ENCODE peak calls at places on chromosomes 5 and 9, in five cellular contexts. One of them, this sample, is unnamed.

GRCh38 chr9:114908796-114909448 is 21.5 kb downstream of the TNFSF8 start:
- DNase-seq in AG09309: no peak
- DNase-seq in ACHN: no peak
- DNase-seq in NCI-H1092 treated with DMSO at 0.1 percent for 48 hours: no peak
- DNase-seq in effector memory CD8-positive, alpha-beta T cell: no peak
- DNase-seq in this sample: no peak

GRCh38 chr5:157328277-157328912 is 62.5 kb downstream of the CYFIP2 start:
- DNase-seq in effector memory CD8-positive, alpha-beta T cell: peak
- DNase-seq in ACHN: peak
- DNase-seq in NCI-H1092 treated with DMSO at 0.1 percent for 48 hours: peak
- DNase-seq in AG09309: peak
- DNase-seq in this sample: peak

GRCh38 chr5:181260720-181261319 is at the start of gene TRIM52:
- DNase-seq in ACHN: peak
- DNase-seq in effector memory CD8-positive, alpha-beta T cell: peak
- DNase-seq in NCI-H1092 treated with DMSO at 0.1 percent for 48 hours: no peak
- DNase-seq in AG09309: peak
- DNase-seq in this sample: peak

GRCh38 chr9:14417230-14417629 is 103.3 kb upstream of the NFIB start:
- DNase-seq in ACHN: no peak
- DNase-seq in effector memory CD8-positive, alpha-beta T cell: no peak
- DNase-seq in NCI-H1092 treated with DMSO at 0.1 percent for 48 hours: no peak
- DNase-seq in AG09309: no peak
- DNase-seq in this sample: no peak

GRCh38 chr5:179131886-179132585 is 71.9 kb downstream of the ZNF354C start:
- DNase-seq in NCI-H1092 treated with DMSO at 0.1 percent for 48 hours: no peak
- DNase-seq in ACHN: no peak
- DNase-seq in AG09309: no peak
- DNase-seq in effector memory CD8-positive, alpha-beta T cell: no peak
- DNase-seq in this sample: no peak

GRCh38 chr9:26947736-26948135 is 694 bp upstream of the PLAA start:
- DNase-seq in NCI-H1092 treated with DMSO at 0.1 percent for 48 hours: peak
- DNase-seq in ACHN: no peak
- DNase-seq in AG09309: no peak
- DNase-seq in effector memory CD8-positive, alpha-beta T cell: no peak
- DNase-seq in this sample: no peak

GRCh38 chr9:127987103-127987614 is 6.4 kb upstream of the EEIG1 start:
- DNase-seq in AG09309: no peak
- DNase-seq in NCI-H1092 treated with DMSO at 0.1 percent for 48 hours: no peak
- DNase-seq in ACHN: peak
- DNase-seq in effector memory CD8-positive, alpha-beta T cell: no peak
- DNase-seq in this sample: peak

GRCh38 chr9:116941266-116941665 is 254.2 kb downstream of the TRIM32 start:
- DNase-seq in NCI-H1092 treated with DMSO at 0.1 percent for 48 hours: no peak
- DNase-seq in AG09309: no peak
- DNase-seq in effector memory CD8-positive, alpha-beta T cell: no peak
- DNase-seq in ACHN: no peak
- DNase-seq in this sample: no peak

GRCh38 chr9:72292184-72292787 is 72.7 kb downstream of the ZFAND5 start:
- DNase-seq in AG09309: no peak
- DNase-seq in NCI-H1092 treated with DMSO at 0.1 percent for 48 hours: peak
- DNase-seq in ACHN: peak
- DNase-seq in effector memory CD8-positive, alpha-beta T cell: no peak
- DNase-seq in this sample: no peak

GRCh38 chr9:101586651-101587050 is 8.1 kb downstream of the PPP3R2 start:
- DNase-seq in effector memory CD8-positive, alpha-beta T cell: no peak
- DNase-seq in ACHN: no peak
- DNase-seq in NCI-H1092 treated with DMSO at 0.1 percent for 48 hours: no peak
- DNase-seq in AG09309: no peak
- DNase-seq in this sample: no peak

GRCh38 chr5:154384480-154385235 is 61.1 kb upstream of the SAP30L start:
- DNase-seq in AG09309: no peak
- DNase-seq in ACHN: peak
- DNase-seq in NCI-H1092 treated with DMSO at 0.1 percent for 48 hours: no peak
- DNase-seq in effector memory CD8-positive, alpha-beta T cell: peak
- DNase-seq in this sample: no peak

GRCh38 chr5:54860321-54860720 is 125.1 kb downstream of the ESM1 start:
- DNase-seq in ACHN: no peak
- DNase-seq in effector memory CD8-positive, alpha-beta T cell: no peak
- DNase-seq in NCI-H1092 treated with DMSO at 0.1 percent for 48 hours: no peak
- DNase-seq in AG09309: no peak
- DNase-seq in this sample: no peak

GRCh38 chr9:18032636-18033035 is 441.3 kb upstream of the ADAMTSL1 start:
- DNase-seq in AG09309: no peak
- DNase-seq in ACHN: no peak
- DNase-seq in effector memory CD8-positive, alpha-beta T cell: no peak
- DNase-seq in NCI-H1092 treated with DMSO at 0.1 percent for 48 hours: no peak
- DNase-seq in this sample: no peak

GRCh38 chr5:179263391-179264052 is 81.7 kb downstream of the ADAMTS2 start:
- DNase-seq in effector memory CD8-positive, alpha-beta T cell: no peak
- DNase-seq in AG09309: no peak
- DNase-seq in ACHN: no peak
- DNase-seq in NCI-H1092 treated with DMSO at 0.1 percent for 48 hours: no peak
- DNase-seq in this sample: no peak

GRCh38 chr5:89263846-89264245 is 380.9 kb upstream of the MEF2C start:
- DNase-seq in NCI-H1092 treated with DMSO at 0.1 percent for 48 hours: no peak
- DNase-seq in effector memory CD8-positive, alpha-beta T cell: no peak
- DNase-seq in AG09309: no peak
- DNase-seq in ACHN: no peak
- DNase-seq in this sample: no peak

GRCh38 chr9:16417101-16417500 is 453.4 kb downstream of the BNC2 start:
- DNase-seq in effector memory CD8-positive, alpha-beta T cell: no peak
- DNase-seq in AG09309: peak
- DNase-seq in ACHN: no peak
- DNase-seq in NCI-H1092 treated with DMSO at 0.1 percent for 48 hours: peak
- DNase-seq in this sample: no peak

GRCh38 chr5:179407191-179408175 is 62.2 kb upstream of the ADAMTS2 start:
- DNase-seq in NCI-H1092 treated with DMSO at 0.1 percent for 48 hours: no peak
- DNase-seq in AG09309: peak
- DNase-seq in ACHN: no peak
- DNase-seq in effector memory CD8-positive, alpha-beta T cell: no peak
- DNase-seq in this sample: no peak

GRCh38 chr9:14846871-14847311 is 63.3 kb downstream of the FREM1 start:
- DNase-seq in AG09309: no peak
- DNase-seq in NCI-H1092 treated with DMSO at 0.1 percent for 48 hours: peak
- DNase-seq in ACHN: peak
- DNase-seq in effector memory CD8-positive, alpha-beta T cell: no peak
- DNase-seq in this sample: peak

GRCh38 chr5:64939772-64940510 is 171.2 kb downstream of the CWC27 start:
- DNase-seq in AG09309: no peak
- DNase-seq in ACHN: no peak
- DNase-seq in effector memory CD8-positive, alpha-beta T cell: no peak
- DNase-seq in NCI-H1092 treated with DMSO at 0.1 percent for 48 hours: no peak
- DNase-seq in this sample: no peak

GRCh38 chr5:9483251-9483650 is 62.6 kb downstream of the SEMA5A start:
- DNase-seq in ACHN: no peak
- DNase-seq in effector memory CD8-positive, alpha-beta T cell: no peak
- DNase-seq in AG09309: no peak
- DNase-seq in NCI-H1092 treated with DMSO at 0.1 percent for 48 hours: no peak
- DNase-seq in this sample: peak

GRCh38 chr9:98373622-98374021 is 118.2 kb upstream of the TBC1D2 start:
- DNase-seq in ACHN: peak
- DNase-seq in effector memory CD8-positive, alpha-beta T cell: no peak
- DNase-seq in AG09309: no peak
- DNase-seq in NCI-H1092 treated with DMSO at 0.1 percent for 48 hours: no peak
- DNase-seq in this sample: no peak

GRCh38 chr5:150523472-150524350 is 15.8 kb downstream of the NDST1 start:
- DNase-seq in ACHN: peak
- DNase-seq in NCI-H1092 treated with DMSO at 0.1 percent for 48 hours: peak
- DNase-seq in effector memory CD8-positive, alpha-beta T cell: no peak
- DNase-seq in AG09309: peak
- DNase-seq in this sample: no peak

GRCh38 chr5:172943283-172943841 is 15.9 kb upstream of the RPL26L1 start:
- DNase-seq in effector memory CD8-positive, alpha-beta T cell: no peak
- DNase-seq in AG09309: peak
- DNase-seq in NCI-H1092 treated with DMSO at 0.1 percent for 48 hours: no peak
- DNase-seq in ACHN: no peak
- DNase-seq in this sample: no peak

GRCh38 chr9:106731910-106732309 is 131.1 kb upstream of the ZNF462 start:
- DNase-seq in NCI-H1092 treated with DMSO at 0.1 percent for 48 hours: peak
- DNase-seq in AG09309: no peak
- DNase-seq in ACHN: no peak
- DNase-seq in effector memory CD8-positive, alpha-beta T cell: no peak
- DNase-seq in this sample: no peak

GRCh38 chr5:145818604-145819003 is 16.5 kb downstream of the PRELID2 start:
- DNase-seq in AG09309: no peak
- DNase-seq in effector memory CD8-positive, alpha-beta T cell: no peak
- DNase-seq in NCI-H1092 treated with DMSO at 0.1 percent for 48 hours: no peak
- DNase-seq in ACHN: no peak
- DNase-seq in this sample: no peak

GRCh38 chr5:39671421-39672110 is 246.8 kb upstream of the DAB2 start:
- DNase-seq in NCI-H1092 treated with DMSO at 0.1 percent for 48 hours: no peak
- DNase-seq in AG09309: no peak
- DNase-seq in effector memory CD8-positive, alpha-beta T cell: no peak
- DNase-seq in ACHN: no peak
- DNase-seq in this sample: no peak

GRCh38 chr5:22651355-22651754 is 201.8 kb downstream of the CDH12 start:
- DNase-seq in AG09309: no peak
- DNase-seq in ACHN: no peak
- DNase-seq in effector memory CD8-positive, alpha-beta T cell: no peak
- DNase-seq in NCI-H1092 treated with DMSO at 0.1 percent for 48 hours: no peak
- DNase-seq in this sample: no peak

GRCh38 chr9:125965421-125965820 is 218.2 kb downstream of the PBX3 start:
- DNase-seq in effector memory CD8-positive, alpha-beta T cell: no peak
- DNase-seq in AG09309: no peak
- DNase-seq in ACHN: no peak
- DNase-seq in NCI-H1092 treated with DMSO at 0.1 percent for 48 hours: peak
- DNase-seq in this sample: no peak

This sample was measured in HS-5.